ENCODE peak calls at places on chromosomes 4 and X, in ten cellular contexts. H is RWPE1, W is IMR-90, G is astrocyte of the spinal cord, M is cardiac fibroblast, U is suprapubic skin, N is NB4, R is BJ, S is lower lobe of right lung, A is GM12865. Q is an unnamed sample.
A peak's percentile ranks its signal among the peaks of the same experiment; 100 is the strongest.

GRCh38 chrX:34918091-34918736 is 24.4 kb upstream of the FAM47B start:
- DNase-seq in N (no peak), G (peak; percentile 54), H (peak; percentile 17), R (no peak), A (no peak), U (no peak), S (no peak), M (peak; percentile 75), W (peak; percentile 66), Q (peak; percentile 51)

GRCh38 chr4:114180481-114180880 is 201.0 kb upstream of the ARSJ start:
- DNase-seq in H (no peak), M (peak; percentile 68), W (peak; percentile 85), N (peak; percentile 38), U (no peak), S (no peak), A (peak; percentile 46), R (no peak), G (peak; percentile 91), Q (peak; percentile 70)

GRCh38 chr4:10765386-10765785 is 80.8 kb upstream of the CLNK start:
- DNase-seq in U (no peak), H (no peak), N (no peak), S (no peak), W (no peak), R (no peak), A (no peak), M (no peak), G (no peak), Q (no peak)

GRCh38 chr4:116342143-116342542 is 743.2 kb downstream of the TRAM1L1 start:
- DNase-seq in G (no peak), W (no peak), N (no peak), M (no peak), S (no peak), U (no peak), A (no peak), H (no peak), R (no peak), Q (no peak)

GRCh38 chrX:78997870-78998558 is 52.8 kb downstream of the P2RY10 start:
- DNase-seq in R (no peak), H (no peak), N (no peak), M (no peak), W (no peak), G (no peak), U (no peak), S (no peak), A (peak; percentile 1), Q (no peak)

GRCh38 chr4:95510145-95510544 is 38.6 kb downstream of the UNC5C start:
- DNase-seq in U (no peak), A (peak; percentile 19), H (peak; percentile 10), G (peak; percentile 49), S (no peak), W (peak; percentile 13), R (no peak), M (peak; percentile 72), N (peak; percentile 26), Q (peak; percentile 36)

GRCh38 chr4:8362483-8362882 is 78.0 kb downstream of the ACOX3 start:
- DNase-seq in A (no peak), U (no peak), G (no peak), H (no peak), N (no peak), R (no peak), M (no peak), S (no peak), W (no peak), Q (peak; percentile 93)

GRCh38 chr4:139735381-139736256 is 70.0 kb downstream of the MGST2 start:
- DNase-seq in G (peak; percentile 43), S (peak; percentile 64), W (no peak), N (no peak), U (peak; percentile 76), A (no peak), M (peak; percentile 14), R (no peak), H (no peak), Q (no peak)

GRCh38 chr4:150176559-150176958 is 98.3 kb downstream of the DCLK2 start:
- DNase-seq in M (no peak), A (no peak), G (peak; percentile 42), W (peak; percentile 55), R (peak; percentile 80), S (no peak), H (peak; percentile 49), N (no peak), U (no peak), Q (no peak)

GRCh38 chrX:16394290-16394689 is 227.0 kb downstream of the MAGEB17 start:
- DNase-seq in H (no peak), W (no peak), R (no peak), M (peak; percentile 1), G (no peak), U (no peak), N (no peak), S (no peak), A (no peak), Q (no peak)

GRCh38 chr4:37780444-37781133 is 45.9 kb upstream of the PGM2 start:
- DNase-seq in R (no peak), H (no peak), M (peak; percentile 46), W (no peak), A (peak; percentile 51), G (peak; percentile 15), U (no peak), S (no peak), N (peak; percentile 86), Q (no peak)

GRCh38 chr4:86582453-86582852 is 11.7 kb upstream of the PTPN13 start:
- DNase-seq in H (no peak), G (no peak), W (no peak), S (no peak), N (peak; percentile 43), M (peak; percentile 12), R (no peak), U (no peak), A (no peak), Q (peak; percentile 28)

GRCh38 chrX:94977986-94978385 is 1304.0 kb downstream of the FAM133A start:
- DNase-seq in H (no peak), R (no peak), G (no peak), N (no peak), W (no peak), M (no peak), U (no peak), A (no peak), S (no peak), Q (no peak)

GRCh38 chr4:110543577-110543976 is 67.6 kb downstream of the ENPEP start:
- DNase-seq in M (no peak), U (no peak), R (no peak), A (no peak), N (no peak), S (no peak), W (no peak), G (no peak), H (no peak), Q (no peak)

GRCh38 chr4:28391877-28392276 is 1531.2 kb downstream of the STIM2 start:
- DNase-seq in G (no peak), A (no peak), N (no peak), U (no peak), H (no peak), M (peak; percentile 82), W (peak; percentile 40), R (no peak), S (no peak), Q (no peak)

GRCh38 chr4:94175553-94176260 is 32.0 kb upstream of the SMARCAD1 start:
- DNase-seq in H (no peak), R (no peak), A (no peak), S (no peak), U (no peak), W (no peak), N (no peak), G (no peak), M (no peak), Q (no peak)

GRCh38 chr4:94169803-94170372 is 37.8 kb upstream of the SMARCAD1 start:
- DNase-seq in N (no peak), R (no peak), A (no peak), W (no peak), M (no peak), H (no peak), U (no peak), S (no peak), G (no peak), Q (no peak)

GRCh38 chr4:94168321-94168720 is 39.3 kb upstream of the SMARCAD1 start:
- DNase-seq in W (no peak), H (no peak), G (no peak), N (no peak), S (no peak), M (no peak), U (no peak), R (no peak), A (no peak), Q (no peak)

DNA sequence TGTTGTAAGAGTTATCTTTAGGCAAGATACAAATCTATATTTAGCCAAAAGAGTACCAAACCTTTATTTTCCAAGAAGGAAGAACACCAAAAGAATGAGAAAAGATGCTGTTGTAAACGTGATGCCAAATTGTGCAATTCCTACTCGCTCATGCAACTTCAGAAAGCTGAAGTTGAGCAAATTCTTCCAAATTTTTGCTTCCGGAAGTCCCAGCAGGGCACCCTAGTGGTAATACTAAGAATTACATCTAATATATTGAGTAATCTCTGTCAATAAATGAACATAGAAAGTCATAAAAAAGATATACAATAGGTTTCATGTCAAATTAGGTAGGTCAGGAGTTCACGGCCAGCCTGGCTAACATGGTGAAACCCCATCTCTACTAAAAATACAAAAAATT is 36.0 kb upstream of the SMARCAD1 start:
- DNase-seq in A (no peak), H (no peak), N (peak; percentile 25), G (no peak), S (no peak), M (peak; percentile 27), W (no peak), R (no peak), U (no peak), Q (peak; percentile 15)
- TF ChIP-seq CTCF in A (peak; percentile 18), H (no peak), N (peak; percentile 37), G (peak; percentile 33), S (no peak), M (peak; percentile 53), W (peak; percentile 27), R (peak; percentile 42), U (no peak), Q (peak; percentile 62)

GRCh38 chrX:128975716-128976115 is 547.6 kb downstream of the SMARCA1 start:
- DNase-seq in R (no peak), N (peak; percentile 33), M (peak; percentile 3), S (no peak), A (peak; percentile 4), G (peak; percentile 1), W (no peak), H (peak; percentile 14), U (no peak), Q (peak; percentile 33)
- TF ChIP-seq CTCF in R (no peak), N (peak; percentile 71), M (peak; percentile 9), S (peak; percentile 30), A (peak; percentile 52), G (peak; percentile 47), W (peak; percentile 31), H (peak; percentile 34), U (peak; percentile 20), Q (peak; percentile 57)

GRCh38 chrX:139559383-139560042 is 29.0 kb downstream of the F9 start:
- DNase-seq in H (peak; percentile 4), R (no peak), A (peak; percentile 70), N (peak; percentile 62), W (peak; percentile 43), S (no peak), U (no peak), M (peak; percentile 61), G (peak; percentile 65), Q (peak; percentile 78)
- TF ChIP-seq CTCF in H (peak; percentile 18), R (peak; percentile 41), A (peak; percentile 29), N (peak; percentile 34), W (peak; percentile 36), S (peak; percentile 42), U (peak; percentile 12), M (peak; percentile 27), G (peak; percentile 48), Q (peak; percentile 74)

GRCh38 chrX:38189431-38190128 is 31.1 kb downstream of the SRPX start:
- DNase-seq in G (no peak), R (no peak), M (no peak), A (peak; percentile 18), H (no peak), W (no peak), N (no peak), S (no peak), U (no peak), Q (no peak)

GRCh38 chrX:38192007-38192625 is 28.6 kb downstream of the SRPX start:
- DNase-seq in A (peak; percentile 24), W (peak; percentile 25), N (peak; percentile 34), U (no peak), R (no peak), S (no peak), H (peak; percentile 12), M (peak; percentile 42), G (no peak), Q (peak; percentile 44)
- TF ChIP-seq CTCF in A (peak; percentile 41), W (peak; percentile 45), N (peak; percentile 52), U (peak; percentile 18), R (peak; percentile 51), S (peak; percentile 41), H (peak; percentile 40), M (peak; percentile 41), G (peak; percentile 48), Q (peak; percentile 67)

Q was measured in PC-3.